ENCODE peak calls at places on chromosomes 16 and 17, in four cellular contexts. A is heart left ventricle, H is left ventricle myocardium inferior, C is Peyer's patch. U is an unnamed sample. For H3K9me3, the result is how much of the 10 kb centered on the place peaks cover.

GRCh38 chr17:83196973-83197880 is 117.8 kb downstream of the METRNL start:
- DNase-seq in A (peak), H (peak), C (no peak), U (no peak)

GRCh38 chr16:11963706-11964105 is 1.3 kb upstream of the TNFRSF17 start:
- DNase-seq in A (no peak), H (no peak), C (no peak), U (no peak)

GRCh38 chr17:2034806-2035548 is 5.0 kb downstream of the DPH1 start:
- DNase-seq in A (no peak), H (no peak), C (no peak), U (no peak)

GRCh38 chr16:10929853-10930754 is 12.2 kb downstream of the DEXI start:
- DNase-seq in A (no peak), H (no peak), C (no peak), U (no peak)

GRCh38 chr17:61400058-61400785 is 579 bp downstream of the TBX2 start:
- DNase-seq in A (peak), H (no peak), C (no peak), U (peak)

GRCh38 chr17:78903101-78903779 is at the start of gene CEP295NL:
- DNase-seq in A (no peak), H (no peak), C (no peak), U (no peak)

GRCh38 chr16:64375386-64375980 is 746.4 kb downstream of the CDH11 start:
- DNase-seq in A (no peak), H (no peak), C (no peak), U (no peak)

GRCh38 chr16:64738321-64738960 is 383.4 kb downstream of the CDH11 start:
- DNase-seq in A (no peak), H (no peak), C (no peak), U (no peak)

GRCh38 chr16:27378871-27379580 is 22.9 kb upstream of the IL21R start:
- DNase-seq in A (no peak), H (no peak), C (peak), U (no peak)

GRCh38 chr17:12386240-12386639 is 279.4 kb upstream of the MYOCD start:
- DNase-seq in A (no peak), H (no peak), C (no peak), U (no peak)

GRCh38 chr16:86667035-86667434 is 88.7 kb downstream of the FOXL1 start:
- DNase-seq in A (no peak), H (peak), C (no peak), U (no peak)

GRCh38 chr16:3654249-3654991 is at the start of gene DNASE1:
- DNase-seq in A (no peak), H (peak), C (peak), U (peak)

GRCh38 chr17:17811381-17812210 is 25.2 kb downstream of the SREBF1 start:
- DNase-seq in A (no peak), H (no peak), C (no peak), U (peak)

GRCh38 chr16:2224183-2224486 is 744 bp downstream of the E4F1 start:
- DNase-seq in A (no peak), H (no peak), C (no peak), U (peak)
- TF ChIP-seq CTCF in A (no peak), H (no peak), C (peak), U (no peak)

DNA sequence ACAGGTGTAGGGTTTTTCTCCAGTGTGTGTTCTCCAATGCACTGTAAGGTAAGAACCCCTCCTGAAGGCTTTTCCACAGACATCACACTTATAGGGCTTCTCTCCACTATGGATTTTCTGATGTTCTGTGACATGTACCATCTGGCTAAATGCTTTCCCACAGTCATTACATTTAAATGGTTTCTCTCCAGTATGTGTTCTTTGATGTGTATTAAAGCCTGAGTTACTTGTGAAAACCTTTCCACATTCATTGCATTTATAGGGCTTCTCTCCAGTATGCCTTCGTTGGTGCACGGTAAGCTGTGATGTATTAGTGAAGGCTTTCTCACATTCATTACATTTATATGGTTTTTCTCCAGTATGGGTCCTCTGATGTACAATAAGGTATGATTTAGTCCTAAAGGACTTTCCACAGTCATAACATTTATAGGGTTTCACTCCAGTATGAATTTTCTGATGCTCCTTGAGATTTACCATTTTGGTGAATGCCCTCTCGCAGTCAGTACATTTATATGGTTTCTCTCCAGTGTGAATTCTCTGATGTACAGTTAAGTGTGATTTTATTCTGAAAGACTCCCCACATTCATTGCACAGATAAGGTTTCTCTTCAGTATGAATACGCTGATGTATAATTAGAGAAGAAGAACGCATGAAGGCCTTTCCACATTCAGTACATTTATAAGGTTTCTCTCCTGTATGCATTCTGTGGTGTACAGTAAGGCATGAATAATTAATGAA is 30.9 kb downstream of the ZNF624 start:
- DNase-seq in A (no peak), H (no peak), C (no peak), U (no peak)
- H3K9me3 ChIP-seq in A (half or more), H (half or more), C (under half), U (half or more)

GRCh38 chr16:50997679-50998078 is 153.4 kb downstream of the SALL1 start:
- DNase-seq in A (no peak), H (no peak), C (no peak), U (no peak)

GRCh38 chr16:51002889-51003490 is 148.1 kb downstream of the SALL1 start:
- DNase-seq in A (no peak), H (no peak), C (no peak), U (no peak)

GRCh38 chr16:50998411-50998810 is 152.7 kb downstream of the SALL1 start:
- DNase-seq in A (no peak), H (no peak), C (no peak), U (no peak)

GRCh38 chr16:50996166-50996565 is 154.9 kb downstream of the SALL1 start:
- DNase-seq in A (no peak), H (no peak), C (no peak), U (no peak)

GRCh38 chr16:50999181-50999580 is 151.9 kb downstream of the SALL1 start:
- DNase-seq in A (no peak), H (no peak), C (no peak), U (no peak)
- TF ChIP-seq CTCF in A (no peak), H (no peak), C (no peak), U (no peak)

DNA sequence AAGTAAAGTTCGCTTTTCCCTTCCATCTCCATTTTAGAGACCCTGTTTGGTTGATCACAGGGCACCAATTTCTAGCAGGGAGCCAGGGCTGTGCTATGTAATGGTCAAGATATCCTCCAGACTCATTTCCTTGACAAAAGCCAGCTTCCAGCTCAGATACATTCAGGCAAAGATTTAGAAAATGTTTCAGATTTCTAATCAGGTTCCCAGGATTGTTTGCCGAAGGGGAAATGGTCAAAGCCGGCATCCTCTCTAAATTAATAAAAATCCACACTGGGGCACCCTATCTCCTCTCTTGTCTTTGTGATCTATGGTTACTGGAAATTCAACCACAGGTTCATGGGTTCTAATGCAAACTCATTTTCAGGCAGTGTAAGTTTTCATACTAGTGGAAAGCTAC is 686.8 kb upstream of the KIF2B start:
- DNase-seq in A (no peak), H (no peak), C (no peak), U (no peak)
- H3K9me3 ChIP-seq in A (under half), H (under half), C (under half), U (under half)

GRCh38 chr17:77248216-77249054 is 107.7 kb downstream of the SEC14L1 start:
- DNase-seq in A (no peak), H (no peak), C (no peak), U (no peak)

GRCh38 chr17:77247609-77248008 is 106.8 kb downstream of the SEC14L1 start:
- DNase-seq in A (no peak), H (no peak), C (no peak), U (no peak)

GRCh38 chr17:77245162-77245926 is 104.6 kb downstream of the SEC14L1 start:
- DNase-seq in A (peak), H (no peak), C (no peak), U (no peak)

GRCh38 chr17:77246110-77247047 is 105.6 kb downstream of the SEC14L1 start:
- DNase-seq in A (peak), H (no peak), C (no peak), U (no peak)

DNA sequence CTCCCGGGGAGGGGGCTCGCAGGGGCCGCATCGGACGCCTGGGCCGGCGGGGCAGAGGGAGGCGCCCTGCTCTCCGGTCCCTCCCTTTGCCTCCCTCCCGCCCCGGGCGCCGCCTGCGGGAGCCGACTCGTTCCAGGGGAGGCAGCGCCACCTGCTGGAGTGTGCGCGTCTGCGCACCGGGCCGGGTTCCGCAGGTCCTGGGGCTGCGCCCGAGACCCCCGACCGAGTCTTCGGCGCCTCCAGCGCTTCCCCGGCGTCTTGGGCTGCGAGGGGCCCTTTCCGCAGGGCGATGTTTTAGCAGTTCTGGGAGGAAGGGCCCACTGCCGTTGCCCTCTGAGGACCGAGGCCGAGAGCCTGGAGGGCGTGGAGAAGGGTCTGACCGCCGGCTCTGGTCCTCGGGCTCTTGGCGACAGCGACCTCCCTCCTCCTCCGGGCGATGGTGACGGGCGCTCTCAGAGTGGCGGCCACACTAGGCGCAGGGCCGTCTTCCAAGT is 106.3 kb downstream of the SEC14L1 start:
- DNase-seq in A (peak), H (peak), C (peak), U (peak)
- TF ChIP-seq CTCF in A (peak), H (peak), C (peak), U (peak)

GRCh38 chr16:15973460-15973859 is 24.0 kb downstream of the ABCC1 start:
- DNase-seq in A (no peak), H (no peak), C (no peak), U (peak)

GRCh38 chr16:15973997-15974396 is 24.6 kb downstream of the ABCC1 start:
- DNase-seq in A (no peak), H (no peak), C (no peak), U (no peak)

GRCh38 chr16:15976929-15977637 is 27.7 kb downstream of the ABCC1 start:
- DNase-seq in A (no peak), H (no peak), C (no peak), U (no peak)

GRCh38 chr16:15976225-15976812 is 26.9 kb downstream of the ABCC1 start:
- DNase-seq in A (no peak), H (no peak), C (no peak), U (no peak)

GRCh38 chr16:15975172-15975571 is 25.8 kb downstream of the ABCC1 start:
- DNase-seq in A (no peak), H (no peak), C (no peak), U (no peak)
- H3K9me3 ChIP-seq in A (under half), H (under half), C (under half), U (under half)

DNA sequence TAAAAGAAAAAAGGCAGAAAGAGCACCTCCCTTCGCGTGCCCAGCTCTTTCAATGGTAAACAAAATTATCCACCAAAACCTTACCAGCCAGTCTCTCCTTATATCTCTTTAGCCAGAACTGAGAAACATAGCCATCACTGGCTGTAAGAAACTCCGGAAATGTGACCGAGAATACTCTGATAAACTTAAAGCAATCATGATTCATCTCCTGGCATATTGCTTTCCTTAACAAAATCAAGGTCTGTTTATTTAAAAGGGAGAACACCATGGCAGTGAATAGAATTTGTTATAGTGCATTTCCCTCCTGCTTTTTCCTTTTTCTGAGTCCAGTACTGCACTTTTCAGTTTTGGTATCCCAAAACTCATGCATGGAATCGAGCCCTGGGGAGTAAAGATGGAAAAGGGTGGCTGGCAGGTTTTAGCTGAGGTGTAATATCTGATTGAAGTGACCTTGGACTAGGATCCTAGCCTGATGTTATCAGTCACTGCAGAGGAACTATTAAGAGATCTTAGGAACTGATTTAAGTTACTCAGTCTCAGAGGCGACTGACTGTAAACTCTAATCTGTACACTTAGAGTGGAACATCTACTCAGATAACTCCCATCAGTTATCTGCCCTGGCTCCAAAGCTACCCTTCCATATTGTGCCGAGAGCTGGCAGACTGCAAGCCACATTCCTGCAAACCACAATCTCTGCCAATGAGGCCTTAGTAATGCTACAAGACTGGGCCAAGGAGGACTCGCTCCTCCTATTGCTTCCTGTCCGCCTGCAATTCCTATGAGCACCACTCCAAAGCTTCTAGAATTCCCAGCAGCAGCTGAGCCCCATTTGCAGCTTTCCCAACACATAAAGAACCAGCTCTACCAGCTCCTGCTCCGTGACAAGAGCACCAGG is 7.4 kb upstream of the COX10 start:
- DNase-seq in A (no peak), H (no peak), C (no peak), U (peak)
- TF ChIP-seq CTCF in A (no peak), H (peak), C (no peak), U (no peak)

GRCh38 chr17:77189148-77189547 is 48.4 kb downstream of the SEC14L1 start:
- DNase-seq in A (no peak), H (no peak), C (no peak), U (no peak)
- H3K9me3 ChIP-seq in A (under half), H (under half), C (under half), U (under half)

U was measured in PC-3.